ENCODE peak calls at places on chromosome X, in six cellular contexts. I is H1, U is K562, G is GM12878, T is GM12891, O is HepG2. W is an unnamed sample.

GRCh38 chrX:107700802-107701201 is 72.5 kb downstream of the PRPS1 start:
- DNase-seq in I (no peak), U (no peak), G (no peak), T (no peak), O (no peak), W (no peak)

GRCh38 chrX:49627030-49627777 is 28.4 kb downstream of the GAGE1 start:
- DNase-seq in I (no peak), U (peak), G (no peak), T (no peak), O (peak), W (no peak)

GRCh38 chrX:130082244-130083106 is 27.8 kb downstream of the ELF4 start:
- DNase-seq in I (no peak), U (peak), G (no peak), T (peak), O (no peak), W (peak)

GRCh38 chrX:129115104-129115503 is 408.2 kb downstream of the SMARCA1 start:
- DNase-seq in I (no peak), U (peak), G (no peak), T (peak), O (peak), W (no peak)

GRCh38 chrX:71365876-71366673 is at the start of gene TAF1:
- DNase-seq in I (peak), U (peak), G (peak), T (peak), O (peak), W (peak)

GRCh38 chrX:19758536-19758935 is 128.9 kb downstream of the SH3KBP1 start:
- DNase-seq in I (no peak), U (no peak), G (no peak), T (no peak), O (peak), W (no peak)

GRCh38 chrX:10726647-10727046 is 106.3 kb upstream of the MID1 start:
- DNase-seq in I (no peak), U (no peak), G (no peak), T (no peak), O (no peak), W (no peak)

GRCh38 chrX:153816821-153817220 is 13.5 kb downstream of the PDZD4 start:
- DNase-seq in I (no peak), U (peak), G (no peak), T (no peak), O (no peak), W (peak)

GRCh38 chrX:130051176-130051845 is 59.0 kb downstream of the ELF4 start:
- DNase-seq in I (no peak), U (no peak), G (no peak), T (no peak), O (no peak), W (no peak)

GRCh38 chrX:97529801-97530200 is 646.1 kb downstream of the RPA4 start:
- DNase-seq in I (no peak), U (no peak), G (no peak), T (no peak), O (no peak), W (no peak)

GRCh38 chrX:37800762-37801161 is 20.9 kb downstream of the CYBB start:
- DNase-seq in I (no peak), U (no peak), G (no peak), T (no peak), O (no peak), W (no peak)

GRCh38 chrX:153765138-153766079 is 1.4 kb downstream of the PLXNB3 start:
- DNase-seq in I (no peak), U (peak), G (no peak), T (peak), O (peak), W (peak)

GRCh38 chrX:77785400-77785745 is 643 bp downstream of the ATRX start:
- DNase-seq in I (no peak), U (peak), G (no peak), T (no peak), O (no peak), W (no peak)

GRCh38 chrX:71911023-71911730 is 532 bp downstream of the NHSL2 start:
- DNase-seq in I (no peak), U (no peak), G (no peak), T (no peak), O (no peak), W (no peak)

GRCh38 chrX:147478899-147479298 is 432.8 kb upstream of the FMR1 start:
- DNase-seq in I (no peak), U (no peak), G (no peak), T (no peak), O (no peak), W (no peak)

GRCh38 chrX:19747672-19748610 is 139.5 kb downstream of the SH3KBP1 start:
- DNase-seq in I (no peak), U (no peak), G (no peak), T (no peak), O (no peak), W (no peak)

GRCh38 chrX:47634871-47635575 is 5.3 kb upstream of the CFP start:
- DNase-seq in I (no peak), U (no peak), G (no peak), T (no peak), O (no peak), W (no peak)

GRCh38 chrX:132444936-132445335 is 43.9 kb downstream of the MBNL3 start:
- DNase-seq in I (no peak), U (no peak), G (no peak), T (no peak), O (no peak), W (no peak)

GRCh38 chrX:108735087-108735679 is 1.2 kb downstream of the IRS4 start:
- DNase-seq in I (no peak), U (no peak), G (no peak), T (no peak), O (no peak), W (no peak)

GRCh38 chrX:131762802-131763234 is 218.9 kb downstream of the OR13H1 start:
- DNase-seq in I (no peak), U (no peak), G (peak), T (no peak), O (no peak), W (no peak)

GRCh38 chrX:56564921-56565861 is 1.8 kb downstream of the UBQLN2 start:
- DNase-seq in I (no peak), U (no peak), G (no peak), T (no peak), O (peak), W (no peak)

GRCh38 chrX:12825801-12826200 is 34.6 kb downstream of the PRPS2 start:
- DNase-seq in I (no peak), U (no peak), G (no peak), T (no peak), O (no peak), W (no peak)

GRCh38 chrX:124275167-124275894 is 57.1 kb upstream of the TEX13D start:
- DNase-seq in I (no peak), U (no peak), G (no peak), T (no peak), O (no peak), W (no peak)

DNA sequence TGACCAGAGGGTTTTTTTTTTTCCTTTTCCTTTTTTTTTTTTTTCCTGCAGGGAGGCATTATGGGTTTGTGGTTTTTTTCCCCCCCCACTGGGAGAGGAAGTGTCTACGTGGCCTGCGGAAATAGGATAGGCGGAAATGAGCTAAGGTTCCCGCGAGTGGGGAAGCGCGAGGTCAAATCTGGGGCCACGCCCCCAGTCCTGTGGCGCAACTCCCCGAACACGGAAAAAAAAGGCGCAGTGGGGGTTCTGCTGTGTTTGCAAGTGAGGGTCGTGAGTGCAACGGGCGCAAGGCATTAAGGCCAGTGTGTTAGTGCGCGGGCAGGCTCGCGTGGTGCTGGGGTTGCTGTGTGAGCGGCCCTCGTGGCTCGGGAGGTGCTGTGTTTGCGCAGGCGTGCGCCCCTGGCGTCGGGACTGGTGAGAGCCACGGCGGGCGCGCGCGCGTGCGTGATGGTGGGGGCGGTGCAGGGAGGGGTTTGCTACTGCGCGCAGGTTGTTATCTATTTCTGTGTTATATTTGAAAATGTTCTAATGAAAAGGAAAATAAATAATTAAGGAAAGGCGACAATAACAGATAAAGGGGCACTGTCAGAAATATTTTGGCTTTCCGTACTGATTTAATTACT is 685 bp upstream of the MORF4L2 start:
- DNase-seq in I (no peak), U (peak), G (no peak), T (no peak), O (no peak), W (peak)
- TF ChIP-seq POLR2A in I (peak), U (peak), G (peak), T (peak), O (peak), W (peak)

DNA sequence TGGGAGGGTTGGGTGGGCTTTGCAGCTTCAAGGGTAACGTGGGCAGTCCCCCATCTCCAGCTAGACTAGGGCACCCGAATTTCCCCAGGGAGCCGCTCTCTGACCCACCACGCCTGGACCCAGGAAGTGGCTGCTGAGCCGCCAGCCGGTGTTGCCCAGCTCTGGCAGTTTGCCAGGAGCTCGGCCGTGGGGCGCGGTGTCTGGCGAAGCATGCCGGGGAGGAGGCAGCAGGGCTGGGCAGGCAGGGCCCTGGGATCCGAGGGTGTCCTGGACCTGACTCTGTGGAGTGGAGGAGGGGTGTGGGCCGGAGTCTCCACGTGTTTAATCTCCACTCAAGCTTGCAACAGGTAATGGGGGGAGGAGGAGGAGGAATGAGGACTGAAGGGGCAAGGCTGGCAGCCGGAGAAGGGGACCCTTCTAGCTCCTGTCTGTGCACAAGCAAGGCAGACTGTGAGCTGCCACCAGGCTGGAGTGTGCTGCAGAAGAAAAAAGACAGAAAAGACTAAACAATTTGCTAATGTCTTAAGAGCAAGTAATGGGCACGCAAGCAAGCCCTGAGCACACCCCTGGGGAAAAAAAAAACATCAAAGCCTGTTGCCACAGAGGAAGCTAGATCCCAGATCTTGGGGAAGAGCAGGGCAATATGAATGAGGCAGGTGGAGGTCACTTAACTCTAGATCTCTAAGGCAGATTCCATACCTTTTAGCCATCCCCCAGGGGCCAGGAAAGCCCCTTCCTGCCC is 2.4 kb downstream of the LONRF3 start:
- DNase-seq in I (no peak), U (peak), G (no peak), T (no peak), O (no peak), W (no peak)
- TF ChIP-seq TAF1 in I (no peak), U (no peak), G (no peak), T (no peak), O (no peak), W (no peak)

GRCh38 chrX:155143959-155144548 is 72.2 kb upstream of the VBP1 start:
- DNase-seq in I (no peak), U (no peak), G (no peak), T (no peak), O (no peak), W (no peak)

GRCh38 chrX:155144926-155145325 is 71.3 kb upstream of the VBP1 start:
- DNase-seq in I (no peak), U (no peak), G (no peak), T (no peak), O (no peak), W (no peak)

DNA sequence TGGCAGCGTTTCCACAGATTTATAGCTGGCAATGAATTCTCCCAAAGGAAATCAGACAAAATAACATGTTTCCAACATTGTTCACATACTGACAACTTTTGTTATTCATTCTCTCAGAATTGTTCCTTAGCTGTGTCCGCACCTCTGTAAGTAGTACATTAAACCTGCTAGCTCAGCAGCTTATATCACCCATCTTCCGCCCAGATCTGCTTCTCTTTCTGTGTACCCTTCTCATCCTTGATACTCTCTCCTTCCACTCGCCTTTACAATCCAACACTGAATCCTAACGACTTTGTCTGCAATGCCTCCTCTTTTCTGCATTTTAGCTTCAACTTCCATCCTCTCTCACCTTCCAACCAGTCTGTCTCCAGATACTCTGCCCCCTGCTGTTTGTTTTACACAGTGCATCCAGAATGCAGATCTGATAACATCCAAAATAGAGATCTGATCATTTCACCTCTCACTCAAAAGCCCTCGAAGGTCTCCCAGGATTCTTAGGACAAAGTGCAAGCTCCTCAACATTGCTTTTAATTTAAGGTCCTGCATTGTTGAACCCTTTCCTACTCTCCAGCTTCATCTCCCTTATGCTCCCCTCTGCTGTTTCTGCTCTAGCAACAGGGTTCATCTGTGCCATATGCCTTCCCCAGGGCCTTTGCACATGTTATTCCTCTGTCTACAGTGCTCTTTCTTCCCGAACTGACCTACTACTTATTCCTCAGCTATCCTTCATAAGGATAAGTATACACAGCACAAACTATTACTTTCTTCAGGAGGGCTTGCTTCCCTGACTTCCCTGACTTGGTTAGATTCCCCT is 67.3 kb upstream of the VBP1 start:
- DNase-seq in I (no peak), U (peak), G (no peak), T (no peak), O (peak), W (no peak)
- TF ChIP-seq POLR2A in I (no peak), U (no peak), G (no peak), T (no peak), O (no peak), W (no peak)

GRCh38 chrX:44246826-44247225 is 96.6 kb downstream of the EFHC2 start:
- DNase-seq in I (no peak), U (no peak), G (no peak), T (no peak), O (no peak), W (no peak)

GRCh38 chrX:44245730-44246129 is 97.7 kb downstream of the EFHC2 start:
- DNase-seq in I (no peak), U (no peak), G (no peak), T (no peak), O (no peak), W (no peak)

GRCh38 chrX:44247468-44247867 is 96.0 kb downstream of the EFHC2 start:
- DNase-seq in I (no peak), U (no peak), G (no peak), T (no peak), O (no peak), W (no peak)

GRCh38 chrX:44241551-44241950 is 101.9 kb downstream of the EFHC2 start:
- DNase-seq in I (no peak), U (no peak), G (no peak), T (no peak), O (no peak), W (no peak)

DNA sequence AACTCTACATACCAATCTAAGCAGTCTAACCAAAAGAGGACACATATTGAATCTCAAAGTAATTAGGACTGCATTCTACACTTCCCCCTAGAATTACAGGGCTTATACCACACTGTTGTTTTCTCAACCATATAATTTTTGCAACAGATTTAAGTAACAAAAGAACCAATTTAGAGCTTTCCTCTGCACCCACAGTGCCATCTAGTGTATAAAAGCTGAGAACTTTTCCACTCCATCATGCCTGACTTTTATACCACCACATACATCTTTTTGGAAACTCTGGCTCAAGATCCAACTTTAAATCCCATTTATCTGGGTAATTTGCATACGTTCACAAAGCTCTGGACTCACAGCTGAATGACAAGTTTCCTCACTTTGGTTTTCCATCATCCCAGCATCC is 99.5 kb downstream of the EFHC2 start:
- DNase-seq in I (no peak), U (no peak), G (no peak), T (no peak), O (no peak), W (no peak)
- TF ChIP-seq TAF1 in I (no peak), U (no peak), G (no peak), T (no peak), O (no peak), W (no peak)

DNA sequence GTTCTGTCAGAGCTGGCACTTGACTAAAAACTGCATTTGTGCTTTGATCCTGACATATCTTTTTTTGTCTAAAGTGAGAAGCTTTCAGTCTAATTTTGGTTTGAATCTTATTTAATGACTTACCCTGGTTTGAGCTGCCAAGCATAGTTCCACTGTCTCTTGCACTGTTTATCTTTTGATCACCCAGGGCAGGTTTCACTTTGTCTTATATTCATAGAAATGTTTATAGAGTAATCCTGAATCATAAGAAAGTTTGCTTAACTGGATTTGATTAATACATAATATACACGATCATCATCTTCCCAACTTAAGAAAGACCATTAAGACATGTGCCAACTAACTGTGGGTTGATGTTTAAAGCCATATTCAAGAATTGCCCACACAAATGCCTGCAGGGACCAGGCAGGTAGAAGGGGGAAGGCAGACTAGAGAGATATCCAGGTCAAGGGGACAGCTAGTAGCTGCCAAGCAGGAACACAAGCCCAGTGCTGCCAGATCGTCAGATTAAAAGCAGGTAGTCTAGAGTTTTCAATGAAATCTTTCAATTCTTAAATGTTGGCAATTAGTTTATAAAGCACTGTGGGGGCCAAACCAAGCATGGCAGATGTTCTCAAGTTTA is 1.9 kb downstream of the GK start:
- DNase-seq in I (no peak), U (no peak), G (no peak), T (no peak), O (no peak), W (no peak)
- TF ChIP-seq POLR2A in I (no peak), U (no peak), G (no peak), T (no peak), O (no peak), W (no peak)

DNA sequence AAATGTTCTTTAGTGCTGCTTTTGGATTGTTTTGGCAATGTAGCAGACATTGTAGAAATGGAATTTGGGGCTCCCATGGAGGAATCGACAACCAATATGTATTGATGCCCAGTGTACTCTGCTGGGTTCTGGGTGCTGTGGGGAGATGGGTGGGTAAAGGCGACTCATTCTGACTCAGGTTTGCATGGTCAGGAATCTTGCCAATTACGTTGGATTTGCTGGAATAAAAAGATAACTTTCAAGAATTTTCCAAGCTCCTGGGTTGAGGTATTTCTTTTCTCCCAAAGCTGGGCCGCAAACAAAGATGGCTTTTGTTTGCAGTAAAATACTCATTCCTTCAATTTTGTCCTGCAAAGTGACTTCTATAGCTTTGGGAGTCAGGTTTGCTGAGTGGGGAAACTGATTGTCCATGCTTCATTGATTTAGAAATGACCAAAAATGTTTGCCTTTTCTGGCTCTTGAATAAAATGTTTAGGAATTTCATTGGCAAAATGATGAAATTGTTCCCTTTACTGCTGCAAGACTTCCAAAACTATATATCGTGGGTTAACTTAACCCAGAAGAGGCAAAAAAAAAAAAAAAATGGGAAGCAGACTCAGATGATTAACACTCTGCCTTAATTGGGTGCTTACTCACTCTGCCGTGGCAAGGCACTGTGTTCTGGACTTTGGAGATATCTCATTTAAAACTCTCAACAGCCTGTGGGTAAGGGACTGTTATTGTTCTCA is 57.0 kb downstream of the RTL9 start:
- DNase-seq in I (no peak), U (no peak), G (no peak), T (no peak), O (no peak), W (no peak)
- TF ChIP-seq TAF1 in I (no peak), U (no peak), G (no peak), T (no peak), O (no peak), W (no peak)